ENCODE peak calls at places on chromosomes 6 and 20, in five cellular contexts. B, N, Z, E and G are unnamed samples.

GRCh38 chr20:46629341-46629740 is 21.9 kb downstream of the SLC13A3 start:
- DNase-seq in E (no peak), B (no peak), N (no peak), Z (no peak), G (no peak)

GRCh38 chr20:62367483-62368302 is 581 bp upstream of the LAMA5 start:
- DNase-seq in N (peak; percentile 79), B (no peak), E (peak; percentile 63), Z (no peak), G (no peak)

GRCh38 chr20:3258429-3258828 is 19.4 kb upstream of the SLC4A11 start:
- DNase-seq in E (no peak), B (no peak), N (no peak), Z (no peak), G (no peak)

GRCh38 chr6:85552652-85553051 is 41.0 kb downstream of the SNX14 start:
- DNase-seq in Z (no peak), N (no peak), E (no peak), B (no peak), G (no peak)

GRCh38 chr6:22884441-22884840 is 315.1 kb downstream of the HDGFL1 start:
- DNase-seq in B (no peak), N (no peak), E (peak; percentile 45), Z (no peak), G (no peak)

GRCh38 chr20:63574156-63574828 is at the start of gene HELZ2:
- DNase-seq in E (peak; percentile 67), B (peak; percentile 79), Z (peak; percentile 89), N (peak; percentile 71), G (peak; percentile 82)

GRCh38 chr6:45163952-45164766 is 164.0 kb upstream of the RUNX2 start:
- DNase-seq in B (peak; percentile 60), N (no peak), Z (no peak), E (peak; percentile 53), G (no peak)

GRCh38 chr20:62365814-62366369 is 1.2 kb downstream of the LAMA5 start:
- DNase-seq in Z (peak; percentile 78), E (peak; percentile 90), N (peak; percentile 39), B (no peak), G (no peak)

GRCh38 chr6:90457867-90458259 is 129.0 kb downstream of the MAP3K7 start:
- DNase-seq in E (no peak), Z (no peak), N (no peak), B (no peak), G (no peak)